ENCODE peak calls at places on chromosomes 1 and 21, in nine cellular contexts. E is posterior vena cava, S is right cardiac atrium, W is HL-60, I is neural progenitor cell, P is nucleus accumbens, D is putamen, N is Calu3, X is Daoy. T is an unnamed sample.

GRCh38 chr1:20184481-20184900 is 1.4 kb upstream of the UBXN10 start:
- DNase-seq in E (peak; percentile 24), S (no peak), W (peak; percentile 87), I (no peak), P (no peak), D (peak; percentile 50), N (no peak), X (no peak), T (no peak)

GRCh38 chr1:177646757-177647730 is 322.8 kb downstream of the SEC16B start:
- DNase-seq in E (no peak), S (no peak), W (no peak), I (no peak), P (no peak), D (no peak), N (no peak), X (no peak), T (no peak)

GRCh38 chr1:232377494-232377770 is 252.5 kb downstream of the SIPA1L2 start:
- DNase-seq in E (peak; percentile 87), S (peak; percentile 66), W (no peak), I (no peak), P (no peak), D (no peak), N (no peak), X (peak; percentile 84), T (peak; percentile 53)

GRCh38 chr1:151815716-151816327 is 10.6 kb upstream of the LINGO4 start:
- DNase-seq in E (no peak), S (no peak), W (no peak), I (no peak), P (no peak), D (no peak), N (no peak), X (no peak), T (no peak)

GRCh38 chr1:174367892-174368291 is 79.9 kb upstream of the GPR52 start:
- DNase-seq in E (no peak), S (peak; percentile 45), W (no peak), I (no peak), P (no peak), D (no peak), N (no peak), X (no peak), T (no peak)

GRCh38 chr21:16082038-16082816 is 352.4 kb downstream of the USP25 start:
- DNase-seq in E (no peak), S (no peak), W (no peak), I (peak; percentile 29), P (no peak), D (peak; percentile 29), N (no peak), X (no peak), T (no peak)

GRCh38 chr1:9807541-9807940 is 16.2 kb downstream of the CLSTN1 start:
- DNase-seq in E (no peak), S (no peak), W (no peak), I (no peak), P (no peak), D (no peak), N (no peak), X (no peak), T (no peak)

GRCh38 chr1:33515112-33515511 is 42.7 kb downstream of the ZSCAN20 start:
- DNase-seq in E (no peak), S (no peak), W (no peak), I (no peak), P (no peak), D (no peak), N (no peak), X (no peak), T (no peak)

GRCh38 chr1:89260042-89260441 is 12.6 kb downstream of the GBP5 start:
- DNase-seq in E (no peak), S (no peak), W (no peak), I (no peak), P (no peak), D (no peak), N (no peak), X (no peak), T (no peak)

GRCh38 chr1:180221461-180221860 is 8.6 kb upstream of the LHX4 start:
- DNase-seq in E (peak; percentile 4), S (no peak), W (no peak), I (no peak), P (no peak), D (no peak), N (no peak), X (no peak), T (peak; percentile 59)

GRCh38 chr1:23958810-23959460 is 693 bp upstream of the PNRC2 start:
- DNase-seq in E (peak; percentile 96), S (peak; percentile 85), W (peak; percentile 99), I (no peak), P (peak; percentile 38), D (peak; percentile 61), N (peak; percentile 66), X (peak; percentile 98), T (peak; percentile 97)

GRCh38 chr1:171595324-171595723 is 26.7 kb upstream of the MYOCOS start:
- DNase-seq in E (no peak), S (no peak), W (no peak), I (no peak), P (no peak), D (no peak), N (no peak), X (no peak), T (peak; percentile 26)

GRCh38 chr1:229191066-229191674 is 79.7 kb upstream of the RAB4A start:
- DNase-seq in E (no peak), S (no peak), W (no peak), I (no peak), P (no peak), D (no peak), N (no peak), X (peak; percentile 72), T (no peak)

GRCh38 chr1:160883586-160883985 is 1.4 kb downstream of the ITLN1 start:
- DNase-seq in E (no peak), S (no peak), W (no peak), I (no peak), P (no peak), D (no peak), N (no peak), X (no peak), T (no peak)

GRCh38 chr1:170807432-170807831 is 127.9 kb upstream of the MROH9 start:
- DNase-seq in E (no peak), S (no peak), W (no peak), I (no peak), P (no peak), D (no peak), N (peak; percentile 59), X (peak; percentile 61), T (peak; percentile 75)

GRCh38 chr1:9078035-9078948 is 8.9 kb upstream of the SLC2A5 start:
- DNase-seq in E (no peak), S (no peak), W (no peak), I (no peak), P (no peak), D (no peak), N (no peak), X (peak; percentile 85), T (peak; percentile 100)

GRCh38 chr1:232557661-232558260 is 72.2 kb downstream of the SIPA1L2 start:
- DNase-seq in E (no peak), S (no peak), W (no peak), I (no peak), P (no peak), D (no peak), N (no peak), X (no peak), T (no peak)

GRCh38 chr1:238951809-238952208 is 434.6 kb upstream of the CHRM3 start:
- DNase-seq in E (no peak), S (no peak), W (peak; percentile 2), I (peak; percentile 39), P (no peak), D (no peak), N (peak; percentile 63), X (peak; percentile 50), T (peak; percentile 55)

GRCh38 chr21:36423772-36424433 is 38.7 kb downstream of the CHAF1B start:
- DNase-seq in E (peak; percentile 38), S (no peak), W (no peak), I (no peak), P (no peak), D (no peak), N (no peak), X (no peak), T (no peak)

GRCh38 chr1:41365772-41366427 is 4.7 kb downstream of the FOXO6 start:
- DNase-seq in E (no peak), S (no peak), W (no peak), I (peak; percentile 43), P (peak; percentile 39), D (no peak), N (no peak), X (no peak), T (no peak)

GRCh38 chr1:161721738-161722343 is 497 bp downstream of the FCRLB start:
- DNase-seq in E (no peak), S (no peak), W (peak; percentile 62), I (no peak), P (no peak), D (no peak), N (no peak), X (peak; percentile 86), T (peak; percentile 92)

GRCh38 chr21:38654580-38654979 is 151.1 kb upstream of the ETS2 start:
- DNase-seq in E (no peak), S (no peak), W (no peak), I (no peak), P (no peak), D (no peak), N (no peak), X (no peak), T (no peak)

GRCh38 chr1:178544531-178544930 is 31.6 kb downstream of the TEX35 start:
- DNase-seq in E (no peak), S (no peak), W (no peak), I (no peak), P (no peak), D (no peak), N (no peak), X (no peak), T (no peak)

GRCh38 chr1:152227310-152227928 is 3.4 kb upstream of the HRNR start:
- DNase-seq in E (no peak), S (no peak), W (no peak), I (no peak), P (no peak), D (no peak), N (no peak), X (peak; percentile 12), T (no peak)

GRCh38 chr1:30423570-30423969 is 299.8 kb downstream of the MATN1 start:
- DNase-seq in E (no peak), S (no peak), W (no peak), I (no peak), P (no peak), D (no peak), N (no peak), X (no peak), T (no peak)

GRCh38 chr21:37393786-37394185 is 27.2 kb downstream of the DYRK1A start:
- DNase-seq in E (no peak), S (no peak), W (no peak), I (no peak), P (no peak), D (no peak), N (no peak), X (no peak), T (no peak)

T was measured in RPMI7951.